ENCODE peak calls at places on chromosomes 13 and 19, in nine cellular contexts. C is suprapubic skin, F is endothelial cell of umbilical vein, L is K562, V is vagina, P is prostate gland, H is upper lobe of left lung, M is stomach, E is sigmoid colon. A is an unnamed sample.

GRCh38 chr13:109862627-109863026 is 76.2 kb upstream of the IRS2 start:
- DNase-seq in C (no peak), F (no peak), L (no peak), V (no peak), P (no peak), H (no peak), M (no peak), E (no peak), A (no peak)

GRCh38 chr19:33394006-33394722 is 20.7 kb downstream of the CEBPG start:
- DNase-seq in C (no peak), F (no peak), L (no peak), V (no peak), P (no peak), H (peak; percentile 86), M (no peak), E (peak; percentile 86), A (no peak)

GRCh38 chr13:33876716-33877394 is 58.9 kb downstream of the RFC3 start:
- DNase-seq in C (no peak), F (no peak), L (no peak), V (no peak), P (no peak), H (no peak), M (no peak), E (no peak), A (no peak)

GRCh38 chr13:79810671-79811070 is 329.7 kb downstream of the NDFIP2 start:
- DNase-seq in C (no peak), F (peak; percentile 70), L (no peak), V (no peak), P (no peak), H (no peak), M (no peak), E (no peak), A (no peak)

GRCh38 chr13:109665781-109666249 is 120.6 kb downstream of the IRS2 start:
- DNase-seq in C (no peak), F (no peak), L (no peak), V (no peak), P (no peak), H (no peak), M (no peak), E (no peak), A (no peak)

GRCh38 chr19:31694761-31695160 is 345.5 kb upstream of the TSHZ3 start:
- DNase-seq in C (no peak), F (no peak), L (no peak), V (peak; percentile 34), P (no peak), H (no peak), M (no peak), E (no peak), A (no peak)

GRCh38 chr13:24123761-24124160 is 36.8 kb upstream of the SPATA13 start:
- DNase-seq in C (no peak), F (no peak), L (no peak), V (no peak), P (no peak), H (no peak), M (no peak), E (no peak), A (no peak)

GRCh38 chr19:51166846-51167490 is 24.9 kb downstream of the SIGLEC7 start:
- DNase-seq in C (no peak), F (no peak), L (peak; percentile 58), V (no peak), P (no peak), H (no peak), M (no peak), E (no peak), A (no peak)

DNA sequence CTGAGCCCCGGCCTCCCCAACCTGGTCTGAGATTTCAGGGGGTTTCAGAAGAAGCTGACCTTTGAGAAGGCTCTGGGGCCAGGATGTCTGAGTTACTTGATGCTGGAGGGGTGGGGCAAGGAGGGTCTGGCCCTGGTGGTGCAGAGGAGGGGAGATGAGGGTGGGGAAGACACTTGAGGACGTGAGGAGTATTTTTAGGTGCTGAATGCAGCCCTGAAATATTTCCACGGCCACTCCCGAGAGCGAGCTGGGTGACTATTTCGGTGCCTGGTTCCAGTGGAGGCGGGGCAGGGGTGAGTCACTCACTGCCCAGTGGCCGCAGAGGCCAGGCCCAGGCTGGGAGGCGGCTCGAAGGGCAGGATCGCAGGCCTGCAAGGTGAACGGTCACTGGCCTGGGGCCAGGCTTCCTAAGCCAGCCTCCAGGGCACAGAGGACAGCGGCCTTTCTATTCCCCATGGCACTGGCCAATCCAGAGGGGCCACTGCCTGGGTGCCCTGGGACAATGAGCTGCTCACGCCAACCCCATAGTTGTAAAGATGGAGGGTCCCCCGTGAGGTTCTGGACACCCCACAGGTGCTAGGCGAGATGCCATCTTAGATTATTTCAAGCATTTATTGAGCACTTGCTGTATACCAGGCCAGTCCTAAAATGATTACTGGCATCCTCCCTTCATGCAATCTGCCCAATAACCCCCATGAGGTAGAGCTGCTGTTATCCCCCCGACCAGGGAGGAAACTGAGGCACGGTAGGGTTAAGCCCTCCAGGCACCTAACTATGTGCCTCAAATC is 19.7 kb upstream of the JUND start:
- DNase-seq in C (no peak), F (no peak), L (peak; percentile 81), V (no peak), P (no peak), H (peak; percentile 86), M (peak; percentile 86), E (peak; percentile 88), A (no peak)
- H3K4me1 ChIP-seq in C (peaks cover 50% of the 10 kb centered on the region), F (peaks cover 21% of the 10 kb centered on the region), L (peaks cover 50% of the 10 kb centered on the region), V (peaks cover 49% of the 10 kb centered on the region), P (peaks cover 5% of the 10 kb centered on the region), H (peaks cover 45% of the 10 kb centered on the region), M (peaks cover 57% of the 10 kb centered on the region), E (no peaks in the 10 kb centered on the region), A (peaks cover 6% of the 10 kb centered on the region)

DNA sequence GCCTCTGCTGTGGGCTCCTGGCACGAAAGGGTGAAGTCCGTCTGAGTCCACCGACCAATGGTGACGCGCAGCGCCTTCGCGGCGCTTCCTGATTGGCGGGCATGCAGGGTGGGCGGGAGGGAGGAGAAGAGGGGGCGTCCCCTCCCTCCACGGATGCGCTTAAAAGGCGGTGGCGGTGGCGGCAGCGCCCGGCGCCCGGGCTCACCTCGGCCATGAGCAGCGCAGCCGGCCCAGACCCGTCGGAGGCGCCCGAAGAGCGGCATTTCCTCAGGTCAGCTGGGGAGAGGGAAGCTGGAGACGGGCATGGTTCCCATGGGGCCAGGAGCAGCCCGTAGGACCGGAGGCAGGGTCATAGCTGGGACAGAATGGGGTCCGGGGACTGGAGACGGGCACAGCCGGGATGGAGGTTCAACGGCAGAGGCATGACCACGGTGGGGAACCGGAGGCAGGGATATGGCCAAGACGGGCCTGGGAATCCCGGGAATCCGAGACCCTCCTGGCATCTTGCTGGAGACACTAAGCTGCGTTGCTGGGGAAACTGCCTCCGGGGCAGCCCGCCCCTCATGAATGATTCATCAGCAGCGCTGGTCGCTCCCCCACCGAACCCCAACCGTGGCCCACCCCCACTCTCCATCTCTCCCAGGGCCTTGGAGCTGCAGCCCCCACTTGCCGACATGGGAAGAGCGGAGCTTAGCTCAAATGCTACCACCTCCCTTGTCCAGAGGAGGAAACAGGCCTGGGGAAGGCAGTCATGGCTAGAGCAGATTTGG is at the start of gene YJEFN3:
- DNase-seq in C (no peak), F (no peak), L (no peak), V (no peak), P (no peak), H (peak; percentile 85), M (no peak), E (no peak), A (no peak)
- TF ChIP-seq POLR2AphosphoS5 in C (no peak), F (peak; percentile 28), L (no peak), V (no peak), P (no peak), H (no peak), M (no peak), E (no peak), A (no peak)

GRCh38 chr19:58307736-58308135 is 2.6 kb downstream of the ERVK3-1 start:
- DNase-seq in C (no peak), F (no peak), L (no peak), V (no peak), P (no peak), H (no peak), M (no peak), E (no peak), A (no peak)

GRCh38 chr19:58304748-58305064 is 471 bp upstream of the ERVK3-1 start:
- DNase-seq in C (no peak), F (no peak), L (no peak), V (no peak), P (no peak), H (no peak), M (no peak), E (no peak), A (no peak)

GRCh38 chr19:58304255-58304654 is 922 bp upstream of the ERVK3-1 start:
- DNase-seq in C (no peak), F (no peak), L (peak; percentile 68), V (no peak), P (no peak), H (no peak), M (no peak), E (no peak), A (no peak)

GRCh38 chr19:58305932-58306323 is 751 bp downstream of the ERVK3-1 start:
- DNase-seq in C (no peak), F (no peak), L (no peak), V (no peak), P (no peak), H (no peak), M (no peak), E (no peak), A (no peak)

DNA sequence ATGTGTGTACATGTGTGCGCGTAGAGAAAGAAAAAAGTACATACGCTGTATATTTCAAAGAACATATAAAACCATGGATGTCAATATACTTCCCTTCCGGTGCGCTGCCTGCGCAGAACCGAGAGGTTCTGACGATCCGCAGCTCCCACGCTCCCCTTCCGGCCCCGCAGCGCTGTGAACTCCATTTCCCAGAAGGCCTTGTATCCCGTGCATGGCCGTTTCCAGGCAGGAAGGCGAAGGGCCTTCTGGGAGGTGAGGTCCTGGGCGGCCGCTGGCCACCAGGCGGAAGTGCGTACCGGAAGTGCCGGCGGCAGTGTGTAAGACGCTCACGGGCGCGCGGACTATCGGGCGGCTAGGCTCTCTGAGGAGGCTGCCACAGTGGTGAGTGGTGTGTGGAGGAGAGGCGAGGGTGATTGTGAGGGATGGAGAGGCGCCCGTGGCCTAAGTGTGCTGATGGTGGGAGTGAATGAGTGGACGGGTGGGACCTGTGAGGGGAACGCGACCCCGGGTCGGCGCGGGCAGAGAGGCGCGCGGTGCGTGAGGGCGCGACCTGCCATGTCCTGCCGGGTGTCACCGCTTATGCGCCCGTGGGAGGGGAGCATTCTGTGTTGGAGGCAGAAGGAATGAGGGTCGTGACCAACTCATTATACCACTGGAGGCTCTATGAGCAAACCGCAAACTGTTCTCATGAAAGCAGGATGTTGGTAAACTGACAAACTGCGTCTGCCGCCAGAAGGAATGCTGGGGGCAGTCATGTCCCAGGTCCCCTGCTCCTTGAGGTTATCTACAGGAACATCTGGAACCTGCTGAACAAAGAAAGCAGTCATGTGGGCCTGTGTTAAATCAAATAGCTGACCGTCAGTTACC is at the start of gene ERVK3-1:
- DNase-seq in C (peak; percentile 98), F (peak; percentile 98), L (peak; percentile 99), V (peak; percentile 97), P (peak; percentile 96), H (peak; percentile 96), M (peak; percentile 96), E (peak; percentile 98), A (peak; percentile 93)
- TF ChIP-seq CTCF in C (peak; percentile 36), F (no peak), L (no peak), V (peak; percentile 52), P (no peak), H (peak; percentile 68), M (no peak), E (peak; percentile 21), A (peak; percentile 62)

GRCh38 chr13:36848228-36848982 is 29.4 kb downstream of the RFXAP start:
- DNase-seq in C (no peak), F (peak; percentile 22), L (peak; percentile 48), V (no peak), P (no peak), H (no peak), M (no peak), E (no peak), A (no peak)

GRCh38 chr13:36850790-36851438 is 31.9 kb downstream of the RFXAP start:
- DNase-seq in C (no peak), F (peak; percentile 37), L (peak; percentile 22), V (no peak), P (no peak), H (no peak), M (no peak), E (no peak), A (no peak)

GRCh38 chr13:36847541-36848045 is 28.6 kb downstream of the RFXAP start:
- DNase-seq in C (no peak), F (no peak), L (no peak), V (no peak), P (peak; percentile 47), H (no peak), M (peak; percentile 51), E (no peak), A (no peak)
- H3K4me1 ChIP-seq in C (no peaks in the 10 kb centered on the region), F (peaks cover 5% of the 10 kb centered on the region), L (no peaks in the 10 kb centered on the region), V (no peaks in the 10 kb centered on the region), P (no peaks in the 10 kb centered on the region), H (no peaks in the 10 kb centered on the region), M (peaks cover 9% of the 10 kb centered on the region), E (no peaks in the 10 kb centered on the region), A (no peaks in the 10 kb centered on the region)

A was measured in breast epithelium.